ENCODE peak calls at places on chromosomes 11 and 22, in eight cellular contexts. D, B, G, N, J, I, M and A are unnamed samples.

GRCh38 chr22:46031066-46031465 is 54.1 kb upstream of the WNT7B start:
- DNase-seq in D (no peak), B (no peak), G (no peak), N (no peak), J (peak; percentile 27), I (no peak), M (no peak), A (no peak)

GRCh38 chr11:963852-964251 is 38.2 kb downstream of the AP2A2 start:
- DNase-seq in D (no peak), B (no peak), G (no peak), N (no peak), J (no peak), I (no peak), M (no peak), A (no peak)

GRCh38 chr11:65651589-65652510 is 10.9 kb downstream of the RELA start:
- DNase-seq in D (no peak), B (no peak), G (peak; percentile 73), N (no peak), J (peak; percentile 69), I (no peak), M (no peak), A (no peak)

GRCh38 chr11:74347381-74347780 is 35.9 kb upstream of the P4HA3 start:
- DNase-seq in D (no peak), B (no peak), G (no peak), N (no peak), J (no peak), I (no peak), M (no peak), A (no peak)

GRCh38 chr22:50488886-50489285 is 2.2 kb downstream of the MIOX start:
- DNase-seq in D (no peak), B (no peak), G (no peak), N (no peak), J (peak; percentile 42), I (no peak), M (no peak), A (no peak)

GRCh38 chr22:50607366-50608020 is 6.9 kb downstream of the MAPK8IP2 start:
- DNase-seq in D (no peak), B (no peak), G (no peak), N (no peak), J (no peak), I (no peak), M (no peak), A (no peak)

GRCh38 chr11:74689666-74690065 is 41.6 kb downstream of the CHRDL2 start:
- DNase-seq in D (no peak), B (no peak), G (peak; percentile 59), N (no peak), J (no peak), I (no peak), M (no peak), A (no peak)

GRCh38 chr22:19536564-19536963 is 12.4 kb upstream of the CLDN5 start:
- DNase-seq in D (no peak), B (no peak), G (no peak), N (no peak), J (no peak), I (no peak), M (no peak), A (no peak)

GRCh38 chr11:120168108-120168959 is 30.4 kb upstream of the TRIM29 start:
- DNase-seq in D (no peak), B (no peak), G (no peak), N (no peak), J (no peak), I (no peak), M (no peak), A (no peak)

GRCh38 chr11:112321521-112322172 is 61.0 kb upstream of the PLET1 start:
- DNase-seq in D (peak; percentile 67), B (peak; percentile 63), G (peak; percentile 98), N (peak; percentile 64), J (no peak), I (peak; percentile 62), M (peak; percentile 58), A (peak; percentile 72)

GRCh38 chr22:23240639-23241389 is 60.5 kb downstream of the BCR start:
- DNase-seq in D (peak; percentile 14), B (no peak), G (peak; percentile 15), N (no peak), J (no peak), I (no peak), M (peak; percentile 84), A (no peak)

GRCh38 chr11:111944651-111945051 is 7.5 kb downstream of the DIXDC1 start:
- DNase-seq in D (peak; percentile 57), B (peak; percentile 47), G (peak; percentile 88), N (peak; percentile 78), J (no peak), I (no peak), M (no peak), A (peak; percentile 77)

GRCh38 chr11:71080239-71081097 is 171.9 kb downstream of the SHANK2 start:
- DNase-seq in D (peak; percentile 87), B (no peak), G (peak; percentile 64), N (peak; percentile 32), J (no peak), I (peak; percentile 15), M (peak; percentile 89), A (peak; percentile 3)

GRCh38 chr22:48251629-48252028 is 1489.2 kb downstream of the TBC1D22A start:
- DNase-seq in D (no peak), B (no peak), G (no peak), N (no peak), J (no peak), I (no peak), M (no peak), A (no peak)

GRCh38 chr22:42282252-42282942 is 11.9 kb upstream of the TCF20 start:
- DNase-seq in D (no peak), B (no peak), G (no peak), N (no peak), J (peak; percentile 65), I (no peak), M (no peak), A (no peak)

GRCh38 chr11:70432065-70432464 is 33.7 kb downstream of the CTTN start:
- DNase-seq in D (no peak), B (no peak), G (no peak), N (no peak), J (no peak), I (no peak), M (no peak), A (no peak)

GRCh38 chr11:111403021-111403725 is 24.1 kb upstream of the POU2AF1 start:
- DNase-seq in D (no peak), B (no peak), G (no peak), N (no peak), J (no peak), I (no peak), M (no peak), A (no peak)

DNA sequence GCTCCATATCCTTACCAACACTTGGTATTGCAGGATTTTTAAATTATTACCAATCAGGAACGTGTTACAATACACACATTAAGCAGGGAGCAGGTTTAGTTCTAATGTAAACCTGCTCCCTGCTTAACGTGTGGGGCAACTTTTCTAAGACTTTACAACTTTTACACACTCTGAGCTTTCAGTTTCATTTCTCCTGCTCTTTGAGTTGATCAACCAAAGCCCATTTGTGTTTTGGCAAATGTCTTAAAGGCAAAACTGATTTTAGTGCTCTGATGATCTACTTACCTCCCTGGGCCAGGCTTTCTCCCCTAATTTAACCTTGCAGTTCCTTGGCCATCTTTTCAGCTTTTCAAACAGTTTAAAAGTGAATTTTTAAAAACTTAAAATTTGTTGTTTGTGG is 70.9 kb downstream of the ZBTB44 start:
- DNase-seq in D (no peak), B (no peak), G (no peak), N (no peak), J (no peak), I (no peak), M (no peak), A (no peak)
- H3K4me3 ChIP-seq in D (no peak overlapping the region), B (no peak overlapping the region), G (no peak overlapping the region), N (no peak overlapping the region), J (no peak overlapping the region), I (no peak overlapping the region), M (no peak overlapping the region), A (no peak overlapping the region)

DNA sequence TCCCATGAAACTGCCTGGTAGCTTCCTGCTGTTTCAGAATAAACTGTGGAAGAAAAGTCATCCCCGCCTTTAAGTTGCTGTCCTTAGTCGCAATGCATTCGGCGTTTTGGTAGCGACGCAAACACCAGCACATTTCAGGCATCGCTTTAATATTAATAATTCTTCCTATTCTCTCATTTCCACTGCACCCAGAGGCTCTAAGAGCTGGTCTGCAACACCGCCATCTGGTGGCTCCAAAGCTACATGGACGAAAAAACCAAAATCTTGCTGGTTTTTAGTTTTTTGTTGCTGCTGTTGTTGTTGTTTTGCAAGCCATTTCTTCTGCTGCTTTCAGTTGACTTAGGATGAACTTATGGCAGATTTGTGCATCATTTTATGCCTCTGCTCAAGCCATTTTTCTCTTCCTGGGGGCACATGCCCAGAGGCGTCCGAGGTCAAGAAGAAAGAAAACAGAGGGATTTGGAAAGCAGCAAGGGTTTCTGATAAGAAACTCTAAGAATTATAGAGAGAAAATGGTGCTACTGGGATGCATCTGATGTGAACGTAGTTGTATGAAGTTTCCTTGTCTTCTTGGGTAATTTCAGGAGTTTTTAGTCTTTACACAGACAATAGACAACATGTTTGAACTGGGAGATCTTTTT is 345.4 kb upstream of the KIRREL3 start:
- DNase-seq in D (peak; percentile 24), B (no peak), G (peak; percentile 9), N (no peak), J (no peak), I (peak; percentile 4), M (peak; percentile 55), A (no peak)
- H3K4me3 ChIP-seq in D (no peak overlapping the region), B (no peak overlapping the region), G (no peak overlapping the region), N (no peak overlapping the region), J (no peak overlapping the region), I (no peak overlapping the region), M (no peak overlapping the region), A (no peak overlapping the region)

GRCh38 chr11:62553839-62554361 is 7.3 kb upstream of the AHNAK start:
- DNase-seq in D (peak; percentile 78), B (peak; percentile 61), G (peak; percentile 88), N (peak; percentile 52), J (no peak), I (no peak), M (no peak), A (peak; percentile 36)

GRCh38 chr11:62552931-62553838 is 6.6 kb upstream of the AHNAK start:
- DNase-seq in D (peak; percentile 95), B (peak; percentile 90), G (peak; percentile 93), N (peak; percentile 80), J (peak; percentile 79), I (peak; percentile 94), M (peak; percentile 97), A (peak; percentile 77)

GRCh38 chr11:62554377-62554776 is 7.8 kb upstream of the AHNAK start:
- DNase-seq in D (no peak), B (no peak), G (no peak), N (no peak), J (no peak), I (no peak), M (peak; percentile 77), A (no peak)

GRCh38 chr11:62555464-62556092 is 9.0 kb upstream of the AHNAK start:
- DNase-seq in D (no peak), B (no peak), G (no peak), N (no peak), J (no peak), I (no peak), M (peak; percentile 88), A (no peak)

DNA sequence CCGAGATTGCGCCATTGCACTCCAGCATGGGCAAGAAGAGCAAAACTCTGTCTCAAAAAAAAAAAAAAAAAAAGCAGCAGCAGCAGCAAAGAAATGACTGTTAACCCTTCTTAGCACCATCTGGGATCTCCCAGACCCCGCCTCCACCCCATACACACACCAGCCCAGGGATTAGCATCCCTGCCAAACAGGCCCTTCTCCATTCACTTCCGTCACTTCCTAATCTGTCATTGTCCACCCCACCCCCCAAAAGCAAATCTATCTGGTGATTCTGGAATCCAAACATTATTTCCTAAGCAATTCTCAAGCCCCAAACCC is 5.8 kb upstream of the AHNAK start:
- DNase-seq in D (no peak), B (no peak), G (no peak), N (no peak), J (no peak), I (peak; percentile 62), M (peak; percentile 78), A (no peak)
- H3K4me3 ChIP-seq in D (no peak overlapping the region), B (peak overlapping the region; percentile 2), G (peak overlapping the region; percentile 45), N (peak overlapping the region; percentile 43), J (no peak overlapping the region), I (peak overlapping the region; percentile 38), M (no peak overlapping the region), A (peak overlapping the region; percentile 13)

GRCh38 chr22:38201371-38201717 is 450 bp upstream of the MAFF start:
- DNase-seq in D (no peak), B (no peak), G (no peak), N (no peak), J (no peak), I (no peak), M (no peak), A (no peak)
- H3K4me3 ChIP-seq in D (peak overlapping the region; percentile 67), B (peak overlapping the region; percentile 35), G (peak overlapping the region; percentile 24), N (peak overlapping the region; percentile 29), J (no peak overlapping the region), I (peak overlapping the region; percentile 34), M (peak overlapping the region; percentile 58), A (peak overlapping the region; percentile 52)